ENCODE peak calls at places on chromosomes 12 and 14, in six cellular contexts. B is AG09309, M is AG10803, S is fibroblast of mammary gland, L is tibial artery, Z is left ventricle myocardium inferior. R is an unnamed sample.

GRCh38 chr14:96086032-96086431 is 46.9 kb downstream of the C14orf132 start:
- DNase-seq in L (peak), M (peak), Z (no peak), B (no peak), S (peak), R (no peak)

GRCh38 chr14:72666610-72667009 is 227.3 kb downstream of the DPF3 start:
- DNase-seq in B (peak), S (peak), L (no peak), Z (no peak), M (peak), R (no peak)

GRCh38 chr12:74780458-74781241 is 243.0 kb downstream of the ATXN7L3B start:
- DNase-seq in B (no peak), S (peak), Z (no peak), M (no peak), L (no peak), R (no peak)

GRCh38 chr14:103543140-103543539 is 14.1 kb downstream of the TRMT61A start:
- DNase-seq in Z (no peak), L (no peak), S (no peak), M (no peak), B (no peak), R (no peak)

GRCh38 chr14:99241314-99242035 is 30.5 kb downstream of the BCL11B start:
- DNase-seq in L (no peak), Z (no peak), B (no peak), M (no peak), S (no peak), R (no peak)

GRCh38 chr12:6772331-6772695 is at the start of gene LAG3:
- DNase-seq in S (no peak), L (no peak), M (no peak), B (no peak), Z (no peak), R (no peak)

GRCh38 chr12:51373222-51373621 is 18.0 kb downstream of the GALNT6 start:
- DNase-seq in M (no peak), L (no peak), Z (no peak), B (no peak), S (no peak), R (no peak)

GRCh38 chr14:71264260-71264659 is 357.0 kb downstream of the PCNX1 start:
- DNase-seq in L (no peak), Z (no peak), M (no peak), S (no peak), B (no peak), R (no peak)

GRCh38 chr12:96234591-96235496 is 40.7 kb downstream of the ELK3 start:
- DNase-seq in B (no peak), S (no peak), Z (no peak), M (no peak), L (no peak), R (no peak)

GRCh38 chr12:124713436-124714082 is 146.1 kb upstream of the NCOR2 start:
- DNase-seq in B (peak), S (peak), M (peak), L (peak), Z (no peak), R (no peak)

GRCh38 chr14:29310757-29311156 is 544.2 kb downstream of the FOXG1 start:
- DNase-seq in L (no peak), S (peak), B (peak), Z (no peak), M (peak), R (no peak)

GRCh38 chr14:71320734-71321555 is 413.7 kb downstream of the PCNX1 start:
- DNase-seq in Z (peak), M (peak), S (peak), L (peak), B (no peak), R (no peak)

GRCh38 chr12:113432976-113433375 is 10.8 kb downstream of the SDSL start:
- DNase-seq in S (no peak), L (no peak), M (no peak), B (no peak), Z (no peak), R (no peak)

GRCh38 chr14:58829594-58829993 is 191.8 kb downstream of the DACT1 start:
- DNase-seq in Z (no peak), B (no peak), M (no peak), L (no peak), S (no peak), R (no peak)

GRCh38 chr14:30225171-30225570 is 297.5 kb upstream of the PRKD1 start:
- DNase-seq in Z (no peak), S (peak), L (no peak), M (no peak), B (no peak), R (no peak)

GRCh38 chr14:97280526-97280925 is 483.3 kb downstream of the VRK1 start:
- DNase-seq in S (no peak), M (no peak), L (no peak), B (no peak), Z (no peak), R (no peak)

GRCh38 chr14:53338192-53338591 is 185.1 kb upstream of the DDHD1 start:
- DNase-seq in L (no peak), S (peak), B (no peak), Z (no peak), M (peak), R (no peak)

DNA sequence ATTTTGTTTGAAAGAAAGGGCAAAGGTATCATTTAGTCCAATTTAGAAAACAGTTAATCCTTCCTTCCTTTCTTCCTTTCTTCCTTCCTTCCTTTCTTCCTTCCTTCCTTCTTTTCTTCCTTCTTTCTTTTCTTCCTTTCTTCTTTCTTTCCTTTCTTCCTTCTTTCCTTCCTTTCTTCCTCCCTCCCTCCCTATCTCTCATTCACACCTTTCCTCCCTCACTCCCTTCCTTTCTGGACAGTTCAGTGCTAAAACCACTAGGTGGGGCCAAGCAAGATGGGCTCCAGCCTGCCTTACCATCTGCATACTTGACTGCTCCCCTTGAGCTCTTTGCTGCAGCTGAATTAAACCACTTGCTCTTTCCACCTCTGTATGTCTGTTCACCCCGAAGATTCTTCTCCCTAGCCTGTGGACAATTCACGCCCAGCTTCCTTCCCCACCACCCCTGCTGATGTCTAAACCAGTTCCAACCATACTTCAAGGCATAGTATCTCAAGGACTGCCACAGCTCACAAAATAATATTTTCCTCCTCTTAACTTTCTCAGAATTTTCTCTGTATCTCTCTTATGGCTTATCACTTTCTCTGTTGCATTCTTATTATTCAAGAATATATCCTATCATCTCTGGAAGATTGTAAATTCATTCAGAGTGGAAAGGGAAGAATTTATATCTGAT is 78.0 kb downstream of the DBX2 start:
- DNase-seq in Z (no peak), S (peak), B (no peak), M (peak), L (no peak), R (no peak)
- TF ChIP-seq CTCF in Z (peak), S (peak), B (peak), M (peak), L (no peak), R (peak)

GRCh38 chr14:101082036-101082435 is 178.5 kb upstream of the RTL1 start:
- DNase-seq in Z (no peak), M (no peak), B (no peak), L (no peak), S (no peak), R (no peak)

GRCh38 chr14:101084436-101084826 is 180.9 kb upstream of the RTL1 start:
- DNase-seq in B (no peak), Z (no peak), L (no peak), S (no peak), M (no peak), R (no peak)

GRCh38 chr14:101080922-101081593 is 177.5 kb upstream of the RTL1 start:
- DNase-seq in L (no peak), M (no peak), B (no peak), S (no peak), Z (no peak), R (no peak)

GRCh38 chr14:101082436-101083384 is 179.2 kb upstream of the RTL1 start:
- DNase-seq in M (no peak), S (no peak), Z (no peak), B (no peak), L (no peak), R (no peak)

GRCh38 chr14:101083564-101084435 is 180.3 kb upstream of the RTL1 start:
- DNase-seq in S (no peak), M (no peak), Z (no peak), B (no peak), L (no peak), R (no peak)
- TF ChIP-seq CTCF in S (peak), M (no peak), Z (no peak), B (peak), L (no peak), R (no peak)

DNA sequence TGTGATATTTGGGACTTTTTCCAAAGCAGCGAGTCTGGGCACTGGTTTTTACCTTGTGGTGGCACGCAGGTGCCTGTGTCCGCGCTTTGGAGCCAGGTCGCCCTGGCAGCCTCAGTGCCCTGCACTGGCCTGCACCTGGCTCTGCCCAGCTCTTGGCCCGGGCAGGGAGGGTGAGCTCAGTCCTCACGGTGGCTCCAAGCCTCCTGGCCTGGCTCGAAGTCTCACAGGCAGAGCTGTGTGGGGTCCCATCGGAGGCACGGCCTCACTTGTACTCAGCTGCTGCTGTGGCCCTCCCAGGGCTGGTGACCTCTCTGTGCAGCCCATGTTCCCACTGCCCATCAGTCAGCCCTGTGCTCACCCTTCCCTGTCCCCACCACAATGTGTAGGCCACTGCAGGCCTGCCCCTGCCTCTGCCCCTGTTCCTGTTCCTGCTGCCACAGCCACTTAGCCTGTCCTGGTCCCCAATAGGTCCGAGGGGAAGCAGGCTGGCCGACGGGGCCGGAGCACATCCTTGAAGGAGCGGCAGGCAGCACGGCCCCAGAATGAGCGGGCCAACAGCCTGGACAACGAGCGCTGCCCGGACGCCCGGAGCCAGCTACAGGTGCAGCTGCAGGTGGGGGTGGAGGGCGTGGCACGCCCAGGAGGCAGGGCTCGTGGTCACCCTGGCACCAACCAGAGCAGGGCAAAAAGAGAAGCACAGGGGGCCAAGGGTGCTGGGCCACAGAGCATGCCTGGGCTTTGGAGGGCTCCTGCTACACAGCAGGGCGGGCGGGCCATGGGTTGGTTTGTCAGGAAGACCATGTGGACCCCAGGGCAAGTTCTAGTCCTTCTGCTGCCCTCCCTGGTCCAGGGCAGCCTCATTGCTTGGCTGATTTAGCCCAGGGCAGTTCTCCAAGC is 16.6 kb upstream of the TEX22 start:
- DNase-seq in B (no peak), Z (no peak), M (no peak), S (no peak), L (no peak), R (no peak)
- TF ChIP-seq CTCF in B (no peak), Z (no peak), M (no peak), S (no peak), L (no peak), R (no peak)

GRCh38 chr12:30257614-30258013 is 438.1 kb downstream of the IPO8 start:
- DNase-seq in Z (no peak), L (no peak), S (peak), M (no peak), B (no peak), R (no peak)
- TF ChIP-seq CTCF in Z (no peak), L (no peak), S (no peak), M (no peak), B (no peak), R (no peak)

DNA sequence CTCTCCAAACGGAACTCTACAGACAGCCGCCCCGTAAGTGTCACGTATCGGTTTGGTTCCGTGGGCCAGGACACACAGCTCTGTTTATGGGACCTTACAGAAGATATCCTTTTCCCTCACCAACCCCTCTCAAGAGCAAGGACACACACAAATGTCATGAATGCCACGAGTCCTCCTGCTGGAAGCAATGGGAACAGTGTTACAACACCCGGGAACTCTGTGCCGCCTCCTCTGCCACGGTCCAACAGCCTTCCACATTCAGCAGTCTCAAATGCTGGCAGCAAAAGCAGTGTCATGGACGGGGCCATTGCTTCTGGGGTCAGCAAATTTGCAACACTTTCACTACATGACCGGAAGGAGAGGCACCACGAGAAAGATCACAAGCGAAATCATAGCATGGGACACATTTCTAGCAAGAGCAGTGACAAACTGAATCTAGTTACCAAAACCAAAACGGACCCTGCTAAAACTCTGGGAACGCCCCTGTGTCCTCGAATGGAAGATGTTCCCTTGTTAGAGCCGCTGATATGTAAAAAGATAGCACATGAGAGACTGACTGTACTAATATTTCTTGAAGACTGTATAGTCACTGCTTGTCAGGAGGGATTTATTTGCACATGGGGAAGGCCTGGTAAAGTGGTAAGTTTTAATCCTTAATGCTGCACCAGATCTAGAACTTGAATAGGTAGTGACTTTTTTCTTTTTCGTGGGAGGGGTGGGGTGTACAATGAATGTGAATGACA is 69.7 kb downstream of the WDR20 start:
- DNase-seq in L (peak), M (peak), Z (no peak), B (no peak), S (peak), R (no peak)
- TF ChIP-seq CTCF in L (no peak), M (peak), Z (peak), B (peak), S (peak), R (peak)

GRCh38 chr12:41661141-41661540 is 473.0 kb downstream of the PDZRN4 start:
- DNase-seq in B (no peak), L (no peak), S (no peak), M (no peak), Z (no peak), R (no peak)

GRCh38 chr12:41663487-41664258 is 475.6 kb downstream of the PDZRN4 start:
- DNase-seq in Z (no peak), S (peak), L (no peak), B (no peak), M (peak), R (no peak)
- TF ChIP-seq CTCF in Z (peak), S (peak), L (peak), B (no peak), M (peak), R (peak)

GRCh38 chr12:109888179-109889020 is 8.1 kb upstream of the GLTP start:
- DNase-seq in L (no peak), M (peak), S (peak), Z (no peak), B (peak), R (peak)
- TF ChIP-seq CTCF in L (no peak), M (peak), S (peak), Z (no peak), B (no peak), R (no peak)

R was measured in AG09319.